ENCODE peak calls at places on chromosomes 5 and 9, in five cellular contexts. R, P, X, W and J are unnamed samples.

GRCh38 chr5:40680741-40681350 is 1.1 kb downstream of the PTGER4 start:
- DNase-seq in P (peak; percentile 68), X (peak; percentile 35), W (no peak), R (peak; percentile 60), J (no peak)

GRCh38 chr5:66747602-66748001 is 151.4 kb downstream of the MAST4 start:
- DNase-seq in X (no peak), P (no peak), R (no peak), W (no peak), J (no peak)

GRCh38 chr9:86598411-86599239 is 244.4 kb upstream of the TUT7 start:
- DNase-seq in W (peak; percentile 6), R (no peak), X (no peak), P (peak; percentile 60), J (no peak)

GRCh38 chr9:133144142-133144886 is 19.4 kb downstream of the GBGT1 start:
- DNase-seq in X (peak; percentile 73), P (peak; percentile 87), R (peak; percentile 86), W (peak; percentile 87), J (no peak)

GRCh38 chr9:131096490-131097258 is at the start of gene AIF1L:
- DNase-seq in R (no peak), P (peak; percentile 71), W (no peak), X (no peak), J (no peak)

GRCh38 chr5:116571568-116572321 is 2.9 kb downstream of the SEMA6A start:
- DNase-seq in P (no peak), R (no peak), W (no peak), X (no peak), J (no peak)

GRCh38 chr5:134099288-134099872 is 15.1 kb upstream of the TCF7 start:
- DNase-seq in W (no peak), X (no peak), P (no peak), R (no peak), J (no peak)

GRCh38 chr5:26329562-26330189 is 708.7 kb downstream of the CDH9 start:
- DNase-seq in P (no peak), W (no peak), R (no peak), X (no peak), J (no peak)

GRCh38 chr9:105912868-105913516 is 218.7 kb downstream of the TMEM38B start:
- DNase-seq in W (peak; percentile 90), X (no peak), P (no peak), R (no peak), J (no peak)

GRCh38 chr5:111158105-111158744 is 66.0 kb upstream of the CAMK4 start:
- DNase-seq in R (no peak), X (peak; percentile 83), W (peak; percentile 5), P (peak; percentile 63), J (peak; percentile 70)

GRCh38 chr5:76386360-76386759 is 16.7 kb upstream of the IQGAP2 start:
- DNase-seq in X (no peak), W (no peak), P (no peak), R (peak; percentile 84), J (no peak)

GRCh38 chr5:8135742-8136141 is 266.8 kb downstream of the MTRR start:
- DNase-seq in X (no peak), R (no peak), P (no peak), W (no peak), J (no peak)

GRCh38 chr5:147434049-147434448 is 75.8 kb downstream of the DPYSL3 start:
- DNase-seq in W (no peak), P (no peak), X (no peak), R (no peak), J (no peak)

GRCh38 chr5:145887217-145887616 is 14.4 kb upstream of the GRXCR2 start:
- DNase-seq in P (no peak), X (no peak), R (no peak), W (no peak), J (no peak)

GRCh38 chr9:74431467-74431866 is 65.7 kb upstream of the RORB start:
- DNase-seq in R (no peak), P (no peak), X (no peak), W (no peak), J (no peak)

GRCh38 chr9:110911659-110912473 is 126.4 kb downstream of the LPAR1 start:
- DNase-seq in W (no peak), P (no peak), X (no peak), R (no peak), J (no peak)

GRCh38 chr5:82967072-82967471 is 110.1 kb downstream of the TMEM167A start:
- DNase-seq in X (no peak), R (no peak), P (no peak), W (no peak), J (no peak)

GRCh38 chr5:95620030-95620869 is at the start of gene GPR150:
- DNase-seq in W (no peak), R (peak; percentile 79), P (peak; percentile 79), X (no peak), J (no peak)

GRCh38 chr5:95969055-95969454 is 7.4 kb upstream of the ELL2 start:
- DNase-seq in R (no peak), W (no peak), P (no peak), X (no peak), J (no peak)

GRCh38 chr5:69484891-69485290 is 7.7 kb upstream of the OCLN start:
- DNase-seq in P (no peak), X (no peak), W (no peak), R (no peak), J (no peak)

GRCh38 chr9:34375901-34376595 is 650 bp downstream of the MYORG start:
- DNase-seq in R (peak; percentile 73), X (peak; percentile 35), W (peak; percentile 65), P (peak; percentile 80), J (no peak)

GRCh38 chr5:33679791-33680190 is 212.0 kb downstream of the ADAMTS12 start:
- DNase-seq in X (no peak), W (no peak), P (no peak), R (no peak), J (peak; percentile 75)

GRCh38 chr5:173689171-173689676 is 72.8 kb upstream of the BOD1 start:
- DNase-seq in W (no peak), X (no peak), R (no peak), P (no peak), J (no peak)

GRCh38 chr5:103203226-103203625 is 55.3 kb upstream of the MACIR start:
- DNase-seq in X (no peak), P (no peak), W (no peak), R (no peak), J (no peak)

GRCh38 chr9:82606761-82607382 is 456.1 kb downstream of the RASEF start:
- DNase-seq in R (no peak), W (no peak), X (no peak), P (no peak), J (peak; percentile 55)

GRCh38 chr5:157359350-157359910 is 93.5 kb downstream of the CYFIP2 start:
- DNase-seq in P (no peak), X (no peak), W (no peak), R (no peak), J (no peak)

GRCh38 chr9:116951588-116952433 is 264.7 kb downstream of the TRIM32 start:
- DNase-seq in W (no peak), R (no peak), X (no peak), P (no peak), J (peak; percentile 54)

GRCh38 chr9:35757527-35758275 is 3.6 kb upstream of the MSMP start:
- DNase-seq in R (peak; percentile 56), X (peak; percentile 54), W (no peak), P (no peak), J (no peak)
- H3K4me3 ChIP-seq in R (peak overlapping the region; percentile 68), X (peak overlapping the region; percentile 47), W (peak overlapping the region; percentile 73), P (peak overlapping the region; percentile 58), J (peak overlapping the region; percentile 50)

GRCh38 chr9:37565661-37566618 is 10.2 kb downstream of the FBXO10 start:
- DNase-seq in P (no peak), W (no peak), R (no peak), X (no peak), J (no peak)
- H3K4me3 ChIP-seq in P (no peak overlapping the region), W (no peak overlapping the region), R (no peak overlapping the region), X (no peak overlapping the region), J (no peak overlapping the region)

GRCh38 chr9:121187681-121188305 is 13.9 kb downstream of the RAB14 start:
- DNase-seq in X (no peak), W (no peak), R (no peak), P (no peak), J (no peak)
- H3K4me3 ChIP-seq in X (no peak overlapping the region), W (no peak overlapping the region), R (no peak overlapping the region), P (no peak overlapping the region), J (no peak overlapping the region)

GRCh38 chr5:132464155-132464939 is 26.2 kb downstream of the IRF1 start:
- DNase-seq in P (no peak), X (peak; percentile 18), R (no peak), W (no peak), J (no peak)
- H3K4me3 ChIP-seq in P (no peak overlapping the region), X (peak overlapping the region; percentile 16), R (peak overlapping the region; percentile 37), W (peak overlapping the region; percentile 6), J (no peak overlapping the region)

DNA sequence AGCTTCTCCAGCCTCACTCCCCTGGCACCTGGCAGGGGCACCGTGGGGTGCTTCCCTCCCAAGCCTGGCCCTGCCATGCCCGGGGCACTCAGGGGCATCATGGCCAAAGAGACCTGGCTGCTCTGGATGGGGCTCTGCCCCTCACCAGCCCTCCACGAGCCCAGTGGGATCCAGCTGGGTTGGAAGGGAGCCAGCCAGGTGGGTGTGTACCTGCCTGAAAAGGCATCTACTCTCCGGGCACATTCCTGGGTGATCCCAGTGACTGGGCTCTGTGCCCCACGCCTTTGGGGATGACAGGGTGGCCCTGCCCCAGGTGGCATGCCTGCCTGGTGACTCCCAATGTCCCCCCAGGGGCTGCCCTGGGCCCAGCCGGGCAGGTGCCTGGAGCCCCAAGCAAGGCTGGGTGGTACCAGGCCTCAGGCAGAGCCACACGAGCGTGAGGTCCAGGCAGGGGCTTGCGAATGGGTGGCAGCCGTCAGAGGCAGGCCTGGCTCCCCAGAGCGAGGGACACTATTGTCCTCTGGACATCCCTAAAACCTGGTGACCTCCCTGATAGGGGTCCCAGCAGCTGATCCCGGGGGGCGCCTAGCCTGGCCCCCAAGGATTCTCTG is 777 bp downstream of the GPSM1 start:
- DNase-seq in X (no peak), P (peak; percentile 74), W (no peak), R (peak; percentile 71), J (no peak)
- H3K4me3 ChIP-seq in X (peak overlapping the region; percentile 62), P (peak overlapping the region; percentile 77), W (peak overlapping the region; percentile 53), R (peak overlapping the region; percentile 67), J (peak overlapping the region; percentile 94)

GRCh38 chr5:142685418-142686209 is at the start of gene FGF1:
- DNase-seq in P (peak; percentile 75), X (no peak), R (no peak), W (no peak), J (no peak)
- H3K4me3 ChIP-seq in P (no peak within 1 kb of the TSS), X (peak within 1 kb of the TSS; percentile 28), R (no peak within 1 kb of the TSS), W (peak within 1 kb of the TSS; percentile 8), J (no peak within 1 kb of the TSS)